ENCODE peak calls at places on chromosomes 16 and 17, in four cellular contexts. C, H, K and M are unnamed samples.

GRCh38 chr16:81713295-81713772 is 65.8 kb upstream of the PLCG2 start:
- DNase-seq in K (no peak), C (no peak), H (no peak), M (no peak)

GRCh38 chr16:23485841-23486240 is 24.5 kb downstream of the GGA2 start:
- DNase-seq in C (no peak), K (no peak), H (no peak), M (no peak)

GRCh38 chr17:8022358-8023038 is 16.4 kb upstream of the ALOX15B start:
- DNase-seq in H (no peak), K (no peak), C (no peak), M (no peak)

GRCh38 chr17:80599546-80600305 is 55.1 kb downstream of the RPTOR start:
- DNase-seq in C (no peak), K (no peak), H (no peak), M (no peak)

GRCh38 chr17:2364132-2365116 is 27.1 kb downstream of the SGSM2 start:
- DNase-seq in H (no peak), K (no peak), C (peak), M (no peak)

GRCh38 chr16:57608462-57609113 is 19.8 kb upstream of the ADGRG1 start:
- DNase-seq in C (peak), K (no peak), H (no peak), M (no peak)

GRCh38 chr16:20674684-20675487 is 22.6 kb downstream of the ACSM1 start:
- DNase-seq in C (peak), K (no peak), H (no peak), M (peak)

GRCh38 chr16:50591800-50592771 is 43.9 kb downstream of the NKD1 start:
- DNase-seq in H (no peak), K (no peak), C (peak), M (peak)

GRCh38 chr16:85420501-85421337 is 192.4 kb upstream of the GSE1 start:
- DNase-seq in H (peak), K (peak), C (peak), M (peak)

GRCh38 chr17:10513284-10514067 is 4.9 kb downstream of the MYH1 start:
- DNase-seq in H (no peak), K (peak), C (no peak), M (no peak)